ENCODE peak calls at places on chromosomes 1 and 21, in six cellular contexts. O is stimulated activated CD4-positive, alpha-beta T cell treated with anti-CD3 and anti-CD28 coated beads, Interleukin-2, amount 100 ng/mL, for 48 hours; C is WTC11; Q is NCI-H526 treated with DMSO at 0.1 percent for 48 hours; V is LHCN-M2; X is bronchial epithelial cell. A is an unnamed sample.

GRCh38 chr1:235652364-235652763 is 2.8 kb upstream of the GNG4 start:
- DNase-seq in V (no peak), C (no peak), O (no peak), Q (no peak), X (no peak), A (no peak)

GRCh38 chr21:29125199-29125598 is 5.2 kb upstream of the MAP3K7CL start:
- DNase-seq in V (no peak), C (no peak), X (no peak), O (no peak), Q (no peak), A (no peak)

GRCh38 chr1:198264271-198264670 is 107.5 kb downstream of the NEK7 start:
- DNase-seq in C (no peak), O (no peak), V (no peak), X (no peak), Q (no peak), A (no peak)

GRCh38 chr1:201361652-201362504 is 15.6 kb downstream of the TNNT2 start:
- DNase-seq in C (peak), V (peak), Q (no peak), X (no peak), O (peak), A (peak)

GRCh38 chr21:33434770-33435360 is 31.7 kb downstream of the IFNGR2 start:
- DNase-seq in V (peak), Q (no peak), X (peak), O (peak), C (no peak), A (no peak)

GRCh38 chr21:16070207-16070651 is 340.4 kb downstream of the USP25 start:
- DNase-seq in Q (peak), V (no peak), O (no peak), X (no peak), C (no peak), A (no peak)

GRCh38 chr1:37515185-37516034 is 844 bp upstream of the MEAF6 start:
- DNase-seq in X (no peak), V (no peak), Q (no peak), O (no peak), C (no peak), A (no peak)

GRCh38 chr1:65429806-65430205 is 9.3 kb downstream of the LEPR start:
- DNase-seq in Q (no peak), X (peak), O (no peak), V (peak), C (no peak), A (no peak)

GRCh38 chr1:61368366-61368765 is 286.0 kb downstream of the NFIA start:
- DNase-seq in Q (no peak), V (no peak), C (no peak), X (no peak), O (no peak), A (no peak)

GRCh38 chr1:160644399-160644798 is 2.4 kb downstream of the SLAMF1 start:
- DNase-seq in X (no peak), C (no peak), Q (no peak), V (no peak), O (no peak), A (no peak)

GRCh38 chr1:95284420-95284819 is 50.4 kb downstream of the RWDD3 start:
- DNase-seq in O (no peak), C (no peak), V (no peak), X (no peak), Q (no peak), A (no peak)

GRCh38 chr1:42940851-42941639 is 17.6 kb downstream of the SLC2A1 start:
- DNase-seq in X (peak), Q (no peak), C (no peak), V (peak), O (no peak), A (no peak)

GRCh38 chr1:230509281-230509977 is 83.3 kb upstream of the PGBD5 start:
- DNase-seq in C (no peak), O (no peak), X (peak), Q (no peak), V (peak), A (no peak)

GRCh38 chr1:54299037-54299436 is 99.1 kb downstream of the MRPL37 start:
- DNase-seq in V (no peak), C (no peak), O (no peak), X (no peak), Q (no peak), A (no peak)

GRCh38 chr1:97668945-97669344 is 251.9 kb downstream of the DPYD start:
- DNase-seq in X (peak), O (peak), V (peak), C (no peak), Q (no peak), A (no peak)

GRCh38 chr21:33158654-33159053 is 71.1 kb upstream of the IFNAR2 start:
- DNase-seq in V (no peak), Q (no peak), O (no peak), C (no peak), X (no peak), A (no peak)

GRCh38 chr1:151368745-151369610 is 3.5 kb downstream of the SELENBP1 start:
- DNase-seq in X (no peak), Q (no peak), C (no peak), O (no peak), V (no peak), A (peak)

GRCh38 chr1:44757420-44757819 is 17.8 kb downstream of the KIF2C start:
- DNase-seq in Q (no peak), O (no peak), X (no peak), V (no peak), C (no peak), A (no peak)

GRCh38 chr21:45858180-45858579 is 123.4 kb upstream of the COL6A1 start:
- DNase-seq in Q (no peak), X (no peak), V (no peak), O (no peak), C (no peak), A (no peak)

GRCh38 chr1:192104852-192105251 is 53.4 kb upstream of the RGS18 start:
- DNase-seq in Q (no peak), C (no peak), O (no peak), X (peak), V (peak), A (no peak)

GRCh38 chr1:47222476-47222875 is 9.5 kb downstream of the TAL1 start:
- DNase-seq in V (no peak), C (no peak), O (no peak), X (no peak), Q (no peak), A (no peak)

GRCh38 chr1:22128392-22128791 is 14.5 kb downstream of the WNT4 start:
- DNase-seq in V (no peak), O (no peak), C (no peak), Q (no peak), X (no peak), A (no peak)

GRCh38 chr1:101022294-101022693 is 3.3 kb downstream of the DPH5 start:
- DNase-seq in C (no peak), Q (no peak), X (peak), O (no peak), V (peak), A (no peak)

GRCh38 chr1:21825393-21825792 is 13.3 kb downstream of the LDLRAD2 start:
- DNase-seq in V (no peak), Q (no peak), X (no peak), O (no peak), C (no peak), A (no peak)

GRCh38 chr1:174788981-174789380 is 210.8 kb upstream of the CACYBP start:
- DNase-seq in X (peak), V (peak), Q (no peak), C (no peak), O (no peak), A (no peak)

GRCh38 chr1:43329995-43330751 is 7.4 kb upstream of the MPL start:
- DNase-seq in O (peak), X (peak), Q (no peak), V (peak), C (peak), A (peak)

GRCh38 chr1:164644774-164645634 is 86.0 kb downstream of the PBX1 start:
- DNase-seq in X (peak), V (peak), C (no peak), Q (no peak), O (no peak), A (no peak)

GRCh38 chr1:43542515-43543458 is 12.1 kb downstream of the PTPRF start:
- DNase-seq in O (no peak), V (no peak), X (no peak), C (no peak), Q (no peak), A (no peak)

GRCh38 chr1:244419004-244419403 is 32.7 kb downstream of the ADSS2 start:
- DNase-seq in X (no peak), C (no peak), V (no peak), O (no peak), Q (no peak), A (no peak)

GRCh38 chr1:202107321-202107761 is 15.4 kb upstream of the GPR37L1 start:
- DNase-seq in C (no peak), X (no peak), V (no peak), Q (peak), O (no peak), A (no peak)

GRCh38 chr1:77051406-77051805 is 167.8 kb downstream of the PIGK start:
- DNase-seq in O (no peak), Q (no peak), V (no peak), C (no peak), X (no peak), A (no peak)